ENCODE peak calls at places on chromosomes 6 and 20, in nine cellular contexts. X is heart left ventricle; P is PC-3; L is psoas muscle; G is naive thymus-derived CD4-positive, alpha-beta T cell; S is HCT116; O is CD8-positive, alpha-beta T cell; B is GM23338; A is thoracic aorta. F is an unnamed sample.

GRCh38 chr20:2692886-2693285 is 306 bp downstream of the EBF4 start:
- ATAC-seq in X (no peak), P (peak; percentile 29), L (no peak), G (no peak), S (peak; percentile 37), O (peak; percentile 8), B (no peak), A (no peak), F (peak; percentile 30)

GRCh38 chr6:85364354-85364753 is 85.5 kb upstream of the NT5E start:
- ATAC-seq in X (no peak), P (peak; percentile 80), L (no peak), G (no peak), S (peak; percentile 67), O (no peak), B (no peak), A (no peak), F (no peak)

GRCh38 chr6:105522626-105523322 is 119.9 kb upstream of the PREP start:
- ATAC-seq in X (no peak), P (no peak), L (no peak), G (no peak), S (no peak), O (no peak), B (no peak), A (no peak), F (no peak)

GRCh38 chr6:149166747-149167146 is 150.8 kb upstream of the TAB2 start:
- ATAC-seq in X (no peak), P (no peak), L (no peak), G (no peak), S (no peak), O (no peak), B (no peak), A (no peak), F (no peak)

GRCh38 chr6:12635375-12635774 is 81.2 kb upstream of the PHACTR1 start:
- ATAC-seq in X (peak; percentile 53), P (no peak), L (no peak), G (no peak), S (no peak), O (no peak), B (no peak), A (no peak), F (no peak)

GRCh38 chr6:149045404-149045803 is 272.1 kb upstream of the TAB2 start:
- ATAC-seq in X (no peak), P (no peak), L (no peak), G (peak; percentile 67), S (peak; percentile 76), O (peak; percentile 84), B (peak; percentile 81), A (no peak), F (no peak)

GRCh38 chr6:31956796-31957195 is 2.0 kb downstream of the NELFE start:
- ATAC-seq in X (no peak), P (no peak), L (no peak), G (no peak), S (no peak), O (no peak), B (no peak), A (no peak), F (no peak)

GRCh38 chr6:24391756-24392405 is 10.9 kb upstream of the MRS2 start:
- ATAC-seq in X (no peak), P (no peak), L (no peak), G (no peak), S (no peak), O (no peak), B (no peak), A (no peak), F (no peak)

GRCh38 chr6:140052757-140053729 is 678.6 kb upstream of the CITED2 start:
- ATAC-seq in X (peak; percentile 34), P (no peak), L (peak; percentile 69), G (no peak), S (peak; percentile 55), O (no peak), B (peak; percentile 40), A (no peak), F (peak; percentile 41)

GRCh38 chr6:71496018-71496800 is 207.6 kb downstream of the OGFRL1 start:
- ATAC-seq in X (peak; percentile 39), P (no peak), L (peak; percentile 44), G (no peak), S (no peak), O (no peak), B (no peak), A (no peak), F (peak; percentile 17)
- H3K27ac ChIP-seq in X (peak overlapping the region; percentile 57), P (no peak overlapping the region), L (peak overlapping the region; percentile 24), G (no peak overlapping the region), S (no peak overlapping the region), O (no peak overlapping the region), B (no peak overlapping the region), A (peak overlapping the region; percentile 77), F (peak overlapping the region; percentile 56)

DNA sequence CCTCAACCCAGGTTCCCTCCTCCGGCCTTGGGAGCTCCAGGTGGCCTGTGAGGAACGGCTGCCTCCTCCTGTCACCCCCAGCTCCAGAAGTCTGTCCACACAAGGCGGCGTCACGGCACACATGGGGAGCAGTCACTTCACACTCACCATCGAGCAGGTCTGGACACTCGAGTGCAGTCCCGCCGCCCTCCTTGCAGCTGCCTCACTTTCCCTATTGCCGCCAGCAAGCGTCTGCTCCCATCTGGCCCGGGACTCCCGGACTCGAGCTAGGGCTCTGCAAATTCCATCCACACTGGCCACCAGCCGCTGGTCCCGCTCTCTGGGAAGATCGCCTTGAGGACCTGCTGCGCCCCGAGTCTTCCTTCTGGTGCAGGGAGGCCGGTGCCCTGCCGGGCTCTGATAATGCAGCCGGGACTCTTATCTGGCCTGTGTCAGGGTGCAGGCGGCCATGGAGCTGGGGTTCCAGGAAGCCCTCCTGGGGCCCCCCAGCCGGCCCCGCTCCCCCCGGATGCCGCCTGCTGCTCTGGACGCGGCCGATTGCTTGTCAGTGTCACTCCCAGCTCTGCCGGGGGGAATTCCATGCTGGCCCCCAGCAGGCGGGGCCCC is at the start of gene RIPOR3:
- ATAC-seq in X (peak; percentile 43), P (no peak), L (peak; percentile 42), G (no peak), S (no peak), O (no peak), B (peak; percentile 70), A (no peak), F (peak; percentile 13)
- H3K27ac ChIP-seq in X (peak within 1 kb of the TSS; percentile 76), P (no peak within 1 kb of the TSS), L (peak within 1 kb of the TSS; percentile 16), G (peak within 1 kb of the TSS; percentile 7), S (no peak within 1 kb of the TSS), O (no peak within 1 kb of the TSS), B (peak within 1 kb of the TSS; percentile 16), A (no peak within 1 kb of the TSS), F (peak within 1 kb of the TSS; percentile 78)

GRCh38 chr6:81838724-81839425 is 86.4 kb upstream of the TENT5A start:
- ATAC-seq in X (no peak), P (no peak), L (no peak), G (no peak), S (peak; percentile 42), O (no peak), B (no peak), A (no peak), F (no peak)

GRCh38 chr6:81831274-81831673 is 78.8 kb upstream of the TENT5A start:
- ATAC-seq in X (no peak), P (no peak), L (no peak), G (no peak), S (no peak), O (no peak), B (no peak), A (no peak), F (no peak)

GRCh38 chr6:81838031-81838430 is 85.5 kb upstream of the TENT5A start:
- ATAC-seq in X (peak; percentile 31), P (peak; percentile 51), L (no peak), G (no peak), S (no peak), O (no peak), B (no peak), A (no peak), F (no peak)

GRCh38 chr6:81832304-81832703 is 79.8 kb upstream of the TENT5A start:
- ATAC-seq in X (no peak), P (no peak), L (no peak), G (no peak), S (no peak), O (no peak), B (no peak), A (no peak), F (no peak)

DNA sequence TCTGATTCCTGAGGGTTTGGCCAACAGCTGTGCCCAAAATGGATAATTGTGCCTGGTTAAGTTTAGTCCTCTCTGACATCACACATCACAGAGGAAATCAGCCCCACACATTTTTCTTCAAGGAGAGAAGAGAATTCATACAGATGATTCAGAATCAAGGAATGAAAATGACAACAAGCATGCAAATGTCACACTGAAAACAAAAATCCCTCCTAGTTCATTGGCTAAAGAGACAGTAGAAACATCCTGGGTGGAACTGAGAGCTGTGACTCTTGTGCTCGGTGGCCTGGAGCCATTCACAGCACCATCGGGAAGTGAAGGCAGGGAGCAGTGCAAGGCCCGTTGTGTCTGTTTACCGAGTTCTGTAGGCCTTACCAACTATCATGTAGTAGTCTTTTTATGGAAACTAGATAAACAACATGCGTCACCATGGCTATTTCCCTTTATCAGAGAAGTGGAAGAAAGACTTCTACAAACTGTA is 81.7 kb upstream of the TENT5A start:
- ATAC-seq in X (peak; percentile 99), P (peak; percentile 37), L (no peak), G (no peak), S (no peak), O (no peak), B (no peak), A (peak; percentile 68), F (no peak)
- H3K27ac ChIP-seq in X (peak overlapping the region; percentile 82), P (no peak overlapping the region), L (no peak overlapping the region), G (no peak overlapping the region), S (no peak overlapping the region), O (no peak overlapping the region), B (no peak overlapping the region), A (peak overlapping the region; percentile 36), F (no peak overlapping the region)

GRCh38 chr6:56497270-56497669 is 145.4 kb downstream of the DST start:
- ATAC-seq in X (no peak), P (no peak), L (no peak), G (no peak), S (no peak), O (no peak), B (no peak), A (no peak), F (no peak)

GRCh38 chr6:56499121-56499520 is 143.6 kb downstream of the DST start:
- ATAC-seq in X (no peak), P (peak; percentile 31), L (no peak), G (no peak), S (no peak), O (no peak), B (no peak), A (no peak), F (no peak)

GRCh38 chr6:56491606-56492328 is 150.9 kb downstream of the DST start:
- ATAC-seq in X (peak; percentile 84), P (no peak), L (peak; percentile 44), G (no peak), S (no peak), O (no peak), B (no peak), A (no peak), F (no peak)

GRCh38 chr6:56495654-56496053 is 147.0 kb downstream of the DST start:
- ATAC-seq in X (no peak), P (no peak), L (no peak), G (no peak), S (no peak), O (no peak), B (no peak), A (no peak), F (no peak)

DNA sequence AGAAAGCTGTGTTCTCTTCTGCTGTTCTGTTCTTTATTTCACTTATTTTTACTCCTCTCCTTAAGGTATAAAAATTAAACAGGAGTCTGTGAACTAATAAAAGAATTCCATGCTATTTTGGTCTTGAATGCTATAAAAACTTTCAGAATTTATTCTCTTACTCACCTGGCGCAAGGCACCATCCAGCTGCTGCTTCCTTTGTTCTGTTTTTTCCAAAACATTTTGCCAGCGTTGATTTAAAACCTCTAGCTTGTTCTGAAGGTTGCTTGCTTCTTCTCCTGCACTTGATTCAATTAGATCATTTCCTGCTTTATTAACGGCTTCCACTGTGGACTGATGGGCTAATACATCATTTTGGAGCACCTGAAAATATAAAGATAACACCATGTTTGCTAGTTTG is 145.0 kb downstream of the DST start:
- ATAC-seq in X (no peak), P (no peak), L (no peak), G (no peak), S (no peak), O (no peak), B (no peak), A (no peak), F (no peak)
- H3K27ac ChIP-seq in X (no peak overlapping the region), P (no peak overlapping the region), L (no peak overlapping the region), G (no peak overlapping the region), S (no peak overlapping the region), O (no peak overlapping the region), B (no peak overlapping the region), A (peak overlapping the region; percentile 35), F (peak overlapping the region; percentile 42)